ENCODE peak calls at places on chromosomes 1 and 21, in seven cellular contexts. L is GM23248, P is colonic mucosa, R is left lung, O is spleen, C is esophagus squamous epithelium, F is transverse colon. B is an unnamed sample. For H3K4me1, the result is how much of the 10 kb centered on the place peaks cover.

GRCh38 chr21:16033193-16033592 is 303.4 kb downstream of the USP25 start:
- DNase-seq in F (no peak), L (no peak), O (no peak), P (no peak), C (no peak), R (no peak), B (no peak)

GRCh38 chr1:20964540-20965484 is 177.7 kb upstream of the HP1BP3 start:
- DNase-seq in P (peak), C (no peak), O (no peak), L (no peak), F (peak), R (no peak), B (no peak)

GRCh38 chr1:8512504-8512903 is 194.6 kb downstream of the SLC45A1 start:
- DNase-seq in O (no peak), L (no peak), P (no peak), F (no peak), C (no peak), R (no peak), B (no peak)

GRCh38 chr1:117587479-117588356 is 18.1 kb upstream of the TENT5C start:
- DNase-seq in L (no peak), O (peak), F (no peak), R (no peak), P (no peak), C (no peak), B (no peak)

GRCh38 chr1:153277852-153278251 is 18.4 kb downstream of the LORICRIN start:
- DNase-seq in L (no peak), O (no peak), C (no peak), P (peak), F (peak), R (no peak), B (no peak)

GRCh38 chr1:8142955-8143629 is 117.0 kb upstream of the ERRFI1 start:
- DNase-seq in O (no peak), L (no peak), C (no peak), R (no peak), F (no peak), P (no peak), B (no peak)

GRCh38 chr1:11071463-11072215 is 11.8 kb upstream of the SRM start:
- DNase-seq in O (peak), C (no peak), L (no peak), F (no peak), P (peak), R (no peak), B (no peak)

GRCh38 chr1:169186106-169186505 is 79.6 kb downstream of the ATP1B1 start:
- DNase-seq in O (no peak), C (no peak), F (no peak), R (no peak), P (no peak), L (no peak), B (no peak)

GRCh38 chr1:167136191-167136614 is 42.3 kb downstream of the STYXL2 start:
- DNase-seq in C (no peak), L (peak), P (peak), R (no peak), F (peak), O (no peak), B (peak)

GRCh38 chr1:53968125-53968513 is 22.0 kb downstream of the LRRC42 start:
- DNase-seq in P (no peak), F (no peak), L (no peak), O (no peak), R (no peak), C (no peak), B (no peak)

DNA sequence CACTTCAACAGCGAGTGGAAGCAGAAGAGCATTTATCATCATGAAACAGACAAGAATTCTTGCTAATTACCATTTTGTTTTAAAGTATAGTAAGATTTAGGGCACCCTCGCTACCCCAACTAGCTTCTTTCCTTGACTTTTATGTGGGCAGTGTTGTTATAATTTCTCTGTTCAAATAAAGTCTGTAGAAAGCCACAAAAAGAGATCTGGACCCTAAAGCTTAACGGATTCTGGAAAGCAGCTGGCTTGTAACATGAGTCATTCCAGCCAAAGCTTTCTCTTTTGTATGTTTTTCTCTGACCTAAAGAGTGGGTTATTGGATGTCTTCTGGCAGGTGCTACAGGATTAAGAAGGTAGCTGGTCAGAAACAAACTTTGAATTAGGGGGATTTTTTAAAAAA is 37.4 kb downstream of the RUNX1 start:
- DNase-seq in P (no peak), R (no peak), F (no peak), O (no peak), C (no peak), L (no peak), B (no peak)
- H3K4me1 ChIP-seq in P (under half), R (under half), F (under half), O (under half), C (under half), L (under half), B (under half)

DNA sequence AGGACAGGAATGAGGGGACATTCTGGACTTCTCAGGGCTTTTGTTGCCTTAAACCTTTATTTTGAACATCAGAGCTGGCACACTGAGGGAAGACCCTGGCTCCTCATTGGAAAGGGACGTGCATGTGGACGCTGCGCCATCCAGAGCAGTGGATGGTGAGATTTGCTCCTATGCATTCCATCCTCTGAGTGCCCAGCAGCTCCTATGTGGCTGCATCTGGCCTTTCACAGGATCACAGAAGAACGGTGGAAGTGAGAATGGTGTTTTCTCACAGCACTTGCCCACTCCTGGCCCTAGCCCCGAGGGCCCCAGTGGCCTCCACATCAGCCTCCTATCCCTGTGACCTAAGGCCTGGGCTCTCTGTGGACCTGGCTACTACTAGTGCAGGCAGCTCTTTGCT is 20.6 kb upstream of the CCDC190 start:
- DNase-seq in F (no peak), L (no peak), O (no peak), P (no peak), C (no peak), R (peak), B (no peak)
- H3K4me1 ChIP-seq in F (under half), L (under half), O (under half), P (under half), C (under half), R (under half), B (under half)

GRCh38 chr1:248818505-248819374 is 7.0 kb downstream of the SH3BP5L start:
- DNase-seq in C (no peak), F (no peak), O (peak), L (no peak), R (no peak), P (peak), B (no peak)
- H3K4me1 ChIP-seq in C (under half), F (under half), O (half or more), L (under half), R (half or more), P (under half), B (under half)

GRCh38 chr1:23609971-23610370 is 50.7 kb upstream of the ID3 start:
- DNase-seq in R (no peak), P (no peak), C (no peak), F (no peak), L (no peak), O (no peak), B (no peak)

GRCh38 chr1:23607944-23608343 is 48.6 kb upstream of the ID3 start:
- DNase-seq in R (no peak), L (no peak), P (no peak), C (no peak), O (no peak), F (no peak), B (no peak)

GRCh38 chr1:23613191-23614126 is 54.2 kb upstream of the ID3 start:
- DNase-seq in L (no peak), R (no peak), C (no peak), P (no peak), F (peak), O (peak), B (no peak)

GRCh38 chr1:23611601-23612327 is 52.5 kb upstream of the ID3 start:
- DNase-seq in O (no peak), F (no peak), R (no peak), P (no peak), C (no peak), L (no peak), B (no peak)

DNA sequence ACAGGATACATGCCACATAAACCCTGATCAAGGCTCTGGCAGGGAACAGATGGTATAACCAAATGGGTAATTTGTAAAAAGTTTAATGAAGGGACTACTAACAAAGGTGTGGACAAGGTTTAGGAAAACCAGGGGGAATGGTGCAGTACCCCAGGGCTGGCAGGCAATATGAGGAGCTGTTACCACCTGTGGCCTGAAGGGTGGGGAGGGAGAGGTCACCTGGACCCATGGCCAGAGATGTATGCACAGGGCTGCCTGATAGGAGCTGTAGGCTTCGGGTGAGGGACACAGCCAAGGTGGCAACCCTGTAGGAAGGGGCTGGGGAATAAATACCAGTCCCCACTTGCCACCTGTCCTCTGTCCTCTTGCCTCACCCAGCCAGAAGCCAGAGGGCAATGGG is 51.4 kb upstream of the ID3 start:
- DNase-seq in C (no peak), L (no peak), R (no peak), P (no peak), O (no peak), F (no peak), B (no peak)
- H3K4me1 ChIP-seq in C (under half), L (under half), R (under half), P (under half), O (under half), F (under half), B (under half)

GRCh38 chr1:145983206-145983675 is 13.1 kb downstream of the TXNIP start:
- DNase-seq in F (peak), P (peak), L (no peak), O (no peak), R (no peak), C (no peak), B (no peak)

GRCh38 chr1:145981299-145981600 is 15.1 kb downstream of the TXNIP start:
- DNase-seq in L (no peak), F (no peak), R (no peak), C (no peak), O (no peak), P (no peak), B (no peak)

GRCh38 chr1:145979746-145980435 is 15.4 kb downstream of the POLR3GL start:
- DNase-seq in F (peak), P (no peak), O (no peak), L (peak), R (no peak), C (no peak), B (no peak)

GRCh38 chr1:145983959-145984830 is 12.2 kb downstream of the TXNIP start:
- DNase-seq in C (no peak), L (peak), O (no peak), F (peak), P (no peak), R (no peak), B (no peak)

DNA sequence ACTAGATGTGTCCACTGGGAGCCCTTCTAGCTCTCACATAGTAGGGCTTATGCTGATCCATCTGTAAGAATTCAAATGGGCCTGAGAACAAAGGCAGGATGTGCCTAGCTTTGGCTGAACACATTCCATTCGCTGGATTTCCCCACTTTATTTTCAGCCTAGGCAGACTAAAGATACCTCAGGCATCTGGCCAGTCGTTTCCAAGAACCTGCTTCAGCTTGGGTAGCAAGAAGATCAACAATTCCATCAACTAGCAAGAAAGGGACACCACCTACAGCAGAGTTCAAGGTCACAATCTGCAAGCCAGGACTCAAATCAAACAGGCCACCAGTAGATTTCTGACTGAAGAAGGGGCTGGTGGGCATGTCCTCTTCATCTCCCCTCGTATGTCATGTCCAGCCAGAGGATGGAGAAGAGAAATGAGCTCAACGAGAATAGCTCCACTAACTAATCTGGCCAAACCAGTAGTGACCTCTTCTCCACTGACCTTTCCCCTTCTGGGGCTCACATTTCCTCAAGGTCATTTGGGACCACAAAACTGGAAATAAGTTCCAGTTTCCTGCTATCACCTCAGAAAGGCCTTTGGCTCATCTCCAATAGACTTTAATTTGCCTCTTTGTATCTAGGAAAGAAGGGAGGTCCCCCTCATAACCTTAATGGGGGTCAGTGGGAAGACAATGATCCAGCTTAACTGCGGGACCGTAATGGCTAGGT is 14.2 kb downstream of the TXNIP start:
- DNase-seq in L (no peak), R (no peak), O (no peak), C (no peak), F (no peak), P (no peak), B (no peak)
- H3K4me1 ChIP-seq in L (under half), R (half or more), O (half or more), C (half or more), F (half or more), P (under half), B (half or more)